ENCODE peak calls at places on chromosomes 5 and 9, in four cellular contexts. V, D, M and F are unnamed samples.

GRCh38 chr9:129557192-129558036 is 63.5 kb downstream of the C9orf50 start:
- DNase-seq in V (no peak), D (no peak), M (peak; percentile 97), F (peak; percentile 60)

GRCh38 chr9:133707761-133708122 is 30.4 kb downstream of the SARDH start:
- DNase-seq in V (no peak), D (no peak), M (no peak), F (no peak)

GRCh38 chr9:127291379-127291778 is 26.8 kb downstream of the GARNL3 start:
- DNase-seq in V (no peak), D (no peak), M (no peak), F (no peak)

GRCh38 chr9:61671276-61671973 is 481.6 kb downstream of the SPATA31A7 start:
- DNase-seq in V (no peak), D (no peak), M (no peak), F (no peak)

GRCh38 chr5:71632168-71632567 is 45.0 kb downstream of the MCCC2 start:
- DNase-seq in V (no peak), D (no peak), M (no peak), F (no peak)

GRCh38 chr5:132747693-132748440 is 641 bp downstream of the CCNI2 start:
- DNase-seq in V (no peak), D (no peak), M (no peak), F (peak; percentile 3)

GRCh38 chr9:123305879-123306278 is 37.5 kb upstream of the STRBP start:
- DNase-seq in V (no peak), D (no peak), M (no peak), F (no peak)

GRCh38 chr9:135743021-135743420 is 41.0 kb downstream of the KCNT1 start:
- DNase-seq in V (no peak), D (no peak), M (no peak), F (no peak)

GRCh38 chr5:133347039-133347438 is 265.3 kb downstream of the FSTL4 start:
- DNase-seq in V (no peak), D (no peak), M (peak; percentile 29), F (peak; percentile 39)

GRCh38 chr9:75142208-75142607 is 53.9 kb downstream of the OSTF1 start:
- DNase-seq in V (no peak), D (no peak), M (no peak), F (no peak)

GRCh38 chr5:72601861-72602260 is 94.7 kb upstream of the ZNF366 start:
- DNase-seq in V (no peak), D (no peak), M (no peak), F (no peak)

GRCh38 chr9:118829334-118829733 is 539.9 kb downstream of the BRINP1 start:
- DNase-seq in V (no peak), D (no peak), M (no peak), F (no peak)

GRCh38 chr5:167877924-167878323 is 413.5 kb upstream of the WWC1 start:
- DNase-seq in V (no peak), D (no peak), M (no peak), F (no peak)

GRCh38 chr9:84294551-84294950 is 46.0 kb downstream of the SLC28A3 start:
- DNase-seq in V (peak; percentile 7), D (no peak), M (no peak), F (peak; percentile 12)

GRCh38 chr9:19049872-19050636 is 827 bp downstream of the RRAGA start:
- DNase-seq in V (peak; percentile 12), D (no peak), M (no peak), F (peak; percentile 23)

GRCh38 chr5:12793373-12793772 is 889.1 kb upstream of the CTNND2 start:
- DNase-seq in V (no peak), D (no peak), M (no peak), F (no peak)

GRCh38 chr9:70021026-70021571 is 22.5 kb upstream of the MAMDC2 start:
- DNase-seq in V (no peak), D (no peak), M (no peak), F (no peak)

GRCh38 chr9:80893190-80893589 is 796.2 kb downstream of the TLE1 start:
- DNase-seq in V (no peak), D (no peak), M (no peak), F (no peak)

GRCh38 chr9:72826954-72827953 is 125.6 kb downstream of the ALDH1A1 start:
- DNase-seq in V (no peak), D (no peak), M (no peak), F (no peak)

GRCh38 chr9:133238272-133238850 is 29.3 kb upstream of the OBP2B start:
- DNase-seq in V (peak; percentile 99), D (no peak), M (peak; percentile 72), F (peak; percentile 68)

GRCh38 chr9:135865531-135865930 is 41.8 kb downstream of the CAMSAP1 start:
- DNase-seq in V (no peak), D (no peak), M (no peak), F (no peak)

GRCh38 chr5:119996128-119996527 is 366.8 kb downstream of the FAM170A start:
- DNase-seq in V (no peak), D (no peak), M (no peak), F (peak; percentile 14)

GRCh38 chr9:37197158-37198033 is 77.0 kb downstream of the ZCCHC7 start:
- DNase-seq in V (peak; percentile 82), D (peak; percentile 79), M (no peak), F (no peak)

GRCh38 chr5:146007270-146007669 is 70.9 kb downstream of the SH3RF2 start:
- DNase-seq in V (no peak), D (no peak), M (peak; percentile 34), F (no peak)

GRCh38 chr9:21830589-21830988 is 28.2 kb downstream of the MTAP start:
- DNase-seq in V (no peak), D (no peak), M (no peak), F (no peak)

GRCh38 chr9:112061152-112061740 is 113.9 kb downstream of the SUSD1 start:
- DNase-seq in V (peak; percentile 49), D (peak; percentile 75), M (peak; percentile 56), F (no peak)

GRCh38 chr9:94922098-94922607 is 195.7 kb downstream of the AOPEP start:
- DNase-seq in V (no peak), D (no peak), M (peak; percentile 91), F (no peak)

GRCh38 chr9:128192601-128193371 is 1.4 kb upstream of the CIZ1 start:
- DNase-seq in V (peak; percentile 86), D (no peak), M (no peak), F (peak; percentile 88)

GRCh38 chr9:124284940-124285441 is 27.2 kb downstream of the NEK6 start:
- DNase-seq in V (no peak), D (no peak), M (no peak), F (no peak)

GRCh38 chr9:77883846-77884771 is 147.5 kb downstream of the GNAQ start:
- DNase-seq in V (no peak), D (no peak), M (no peak), F (no peak)

GRCh38 chr9:131045300-131046092 is 36.5 kb downstream of the LAMC3 start:
- DNase-seq in V (peak; percentile 66), D (no peak), M (no peak), F (no peak)

GRCh38 chr9:89365532-89365912 is 47.2 kb downstream of the SECISBP2 start:
- DNase-seq in V (no peak), D (no peak), M (no peak), F (no peak)

GRCh38 chr5:113112435-113112834 is 135.8 kb downstream of the DCP2 start:
- DNase-seq in V (no peak), D (no peak), M (no peak), F (no peak)

GRCh38 chr9:83656032-83656680 is 33.2 kb downstream of the IDNK start:
- DNase-seq in V (no peak), D (peak; percentile 37), M (no peak), F (no peak)

GRCh38 chr9:26669641-26670040 is 223.0 kb downstream of the CAAP1 start:
- DNase-seq in V (no peak), D (no peak), M (no peak), F (no peak)

GRCh38 chr9:125743687-125744428 is 3.3 kb upstream of the PBX3 start:
- DNase-seq in V (no peak), D (no peak), M (no peak), F (no peak)
- TF ChIP-seq FOXK2 in V (no peak), D (no peak), M (no peak), F (no peak)

GRCh38 chr5:172873513-172873912 is 39.5 kb downstream of the ERGIC1 start:
- DNase-seq in V (no peak), D (no peak), M (no peak), F (no peak)
- TF ChIP-seq FOXK2 in V (no peak), D (no peak), M (no peak), F (no peak)

DNA sequence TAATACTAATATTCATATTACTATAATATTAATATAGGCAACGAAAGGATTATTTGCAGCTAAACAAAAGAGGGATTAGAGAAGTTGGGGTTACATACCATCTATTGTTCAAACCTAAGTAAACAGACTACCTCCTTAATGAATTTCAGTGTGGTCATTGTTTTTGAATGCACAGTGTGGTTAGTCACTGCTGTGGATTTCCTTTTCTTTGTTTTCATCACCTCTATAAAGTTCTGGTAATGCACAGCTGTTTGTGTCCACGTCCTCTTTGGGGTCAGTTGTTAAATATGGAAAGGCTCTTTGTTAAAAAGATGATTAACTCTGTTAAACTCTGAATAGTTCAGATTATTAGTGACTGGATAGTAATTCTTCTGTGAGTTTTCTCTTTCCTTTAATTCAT is 233.6 kb downstream of the MAST4 start:
- DNase-seq in V (no peak), D (no peak), M (no peak), F (no peak)
- TF ChIP-seq FOXK2 in V (no peak), D (no peak), M (no peak), F (no peak)

GRCh38 chr5:125372694-125373621 is 626.5 kb upstream of the ZNF608 start:
- DNase-seq in V (no peak), D (no peak), M (no peak), F (no peak)
- TF ChIP-seq FOXK2 in V (no peak), D (no peak), M (no peak), F (no peak)

GRCh38 chr9:125749287-125749935 is 2.2 kb downstream of the PBX3 start:
- DNase-seq in V (no peak), D (no peak), M (no peak), F (no peak)
- TF ChIP-seq FOXK2 in V (no peak), D (no peak), M (no peak), F (no peak)

GRCh38 chr5:96008487-96008886 is 46.8 kb upstream of the ELL2 start:
- DNase-seq in V (no peak), D (no peak), M (no peak), F (no peak)
- TF ChIP-seq FOXK2 in V (no peak), D (no peak), M (no peak), F (no peak)